ENCODE peak calls at places on chromosomes 13 and 19, in eight cellular contexts. O, T, C, V, I, F, L and W are unnamed samples.

GRCh38 chr19:40582467-40582866 is 5.8 kb downstream of the SHKBP1 start:
- DNase-seq in O (no peak), T (no peak), C (no peak), V (no peak), I (no peak), F (no peak), L (no peak), W (no peak)

GRCh38 chr19:15123900-15124299 is 16.7 kb downstream of the SYDE1 start:
- DNase-seq in O (no peak), T (no peak), C (no peak), V (peak), I (no peak), F (no peak), L (no peak), W (peak)

GRCh38 chr13:48896312-48896711 is 79.4 kb upstream of the FNDC3A start:
- DNase-seq in O (no peak), T (no peak), C (no peak), V (no peak), I (no peak), F (no peak), L (no peak), W (no peak)

GRCh38 chr13:108086678-108087077 is 128.7 kb downstream of the LIG4 start:
- DNase-seq in O (no peak), T (no peak), C (no peak), V (no peak), I (no peak), F (no peak), L (no peak), W (no peak)

GRCh38 chr19:33438987-33439781 is 65.7 kb downstream of the CEBPG start:
- DNase-seq in O (peak), T (no peak), C (no peak), V (no peak), I (no peak), F (peak), L (no peak), W (peak)

GRCh38 chr19:30564551-30565011 is 192.4 kb downstream of the ZNF536 start:
- DNase-seq in O (no peak), T (no peak), C (no peak), V (peak), I (no peak), F (no peak), L (no peak), W (no peak)

GRCh38 chr19:41431426-41432386 is 4.5 kb upstream of the B3GNT8 start:
- DNase-seq in O (no peak), T (no peak), C (no peak), V (no peak), I (no peak), F (peak), L (no peak), W (no peak)

GRCh38 chr19:28838909-28839308 is 374.0 kb downstream of the UQCRFS1 start:
- DNase-seq in O (no peak), T (no peak), C (no peak), V (no peak), I (no peak), F (no peak), L (no peak), W (no peak)

GRCh38 chr19:54266133-54266532 is 9.1 kb upstream of the LILRB5 start:
- DNase-seq in O (peak), T (peak), C (peak), V (peak), I (peak), F (peak), L (peak), W (peak)

GRCh38 chr19:10625003-10625761 is at the start of gene SLC44A2:
- DNase-seq in O (peak), T (peak), C (no peak), V (peak), I (peak), F (peak), L (peak), W (peak)

GRCh38 chr19:48625891-48626327 is 6.6 kb downstream of the SPHK2 start:
- DNase-seq in O (peak), T (no peak), C (no peak), V (no peak), I (no peak), F (peak), L (no peak), W (peak)

GRCh38 chr19:48629297-48629598 is 7.9 kb downstream of the DBP start:
- DNase-seq in O (peak), T (no peak), C (peak), V (no peak), I (no peak), F (peak), L (no peak), W (no peak)

GRCh38 chr19:48627865-48628314 is 8.6 kb downstream of the SPHK2 start:
- DNase-seq in O (peak), T (no peak), C (no peak), V (no peak), I (no peak), F (no peak), L (no peak), W (no peak)

GRCh38 chr19:48628486-48629296 is 8.5 kb downstream of the DBP start:
- DNase-seq in O (peak), T (peak), C (no peak), V (no peak), I (no peak), F (no peak), L (no peak), W (no peak)

DNA sequence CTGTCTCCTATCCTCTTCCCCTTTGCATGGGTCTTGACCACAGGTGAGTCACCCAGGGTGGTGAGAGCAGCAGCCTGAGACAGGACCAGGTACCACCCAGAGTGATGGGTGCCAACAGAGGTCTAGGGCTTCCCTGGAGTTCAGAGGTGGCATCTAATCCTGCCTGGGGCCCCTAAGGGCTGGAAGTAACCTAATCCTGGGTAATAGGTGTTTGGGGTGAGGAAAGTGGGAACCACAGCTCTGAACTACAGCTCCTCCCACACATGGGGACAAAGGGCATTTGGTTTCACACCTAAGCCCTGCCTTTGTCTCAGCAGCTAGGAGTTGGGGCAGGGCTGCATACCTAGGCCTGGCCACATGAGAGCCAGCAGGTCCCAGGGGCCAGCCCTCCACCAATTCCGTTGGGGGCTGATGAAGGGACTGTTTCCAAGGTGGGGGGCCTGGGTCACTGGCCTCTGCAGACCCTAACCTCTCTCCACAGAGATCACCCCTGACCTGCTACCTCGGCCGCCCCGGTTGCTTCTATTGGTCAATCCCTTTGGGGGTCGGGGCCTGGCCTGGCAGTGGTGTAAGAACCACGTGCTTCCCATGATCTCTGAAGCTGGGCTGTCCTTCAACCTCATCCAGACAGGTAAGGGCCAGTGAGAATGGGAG is 8.0 kb downstream of the SPHK2 start:
- DNase-seq in O (peak), T (no peak), C (peak), V (no peak), I (no peak), F (no peak), L (no peak), W (no peak)
- H3K27ac ChIP-seq in O (no peak), T (no peak), C (no peak), V (no peak), I (no peak), F (no peak), L (no peak), W (no peak)

GRCh38 chr13:51772105-51772455 is 31.9 kb downstream of the DHRS12 start:
- DNase-seq in O (no peak), T (no peak), C (no peak), V (no peak), I (no peak), F (no peak), L (no peak), W (no peak)

GRCh38 chr13:51771418-51772104 is 32.4 kb downstream of the DHRS12 start:
- DNase-seq in O (no peak), T (no peak), C (peak), V (no peak), I (no peak), F (no peak), L (no peak), W (peak)

GRCh38 chr13:51769455-51770127 is 34.4 kb downstream of the DHRS12 start:
- DNase-seq in O (peak), T (peak), C (no peak), V (no peak), I (no peak), F (peak), L (peak), W (peak)

GRCh38 chr13:51770160-51770559 is 33.8 kb downstream of the DHRS12 start:
- DNase-seq in O (no peak), T (no peak), C (no peak), V (no peak), I (no peak), F (no peak), L (no peak), W (peak)

GRCh38 chr13:51770681-51771417 is 33.1 kb downstream of the DHRS12 start:
- DNase-seq in O (no peak), T (no peak), C (no peak), V (no peak), I (no peak), F (no peak), L (no peak), W (peak)
- H3K27ac ChIP-seq in O (peak), T (peak), C (no peak), V (peak), I (no peak), F (no peak), L (peak), W (peak)

DNA sequence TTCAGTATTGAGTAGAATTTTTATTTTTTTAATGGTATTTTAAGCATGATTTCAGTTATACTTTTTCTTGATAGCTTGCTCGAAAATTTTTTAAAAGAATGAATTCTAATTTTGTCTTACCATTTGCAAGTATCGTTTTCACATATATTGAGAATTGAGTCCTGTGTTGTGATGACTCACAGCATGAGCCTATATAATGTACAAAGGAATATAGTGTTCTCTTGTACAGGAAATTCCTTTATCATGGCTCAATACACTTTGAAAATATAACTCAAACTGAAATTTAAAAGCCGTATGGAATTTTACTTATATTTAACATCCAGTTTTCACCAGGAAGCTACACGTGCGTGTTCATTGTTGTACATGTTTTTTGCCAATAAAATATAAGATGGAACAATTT is 161.1 kb upstream of the TMTC4 start:
- DNase-seq in O (no peak), T (no peak), C (no peak), V (no peak), I (no peak), F (no peak), L (no peak), W (no peak)
- H3K27ac ChIP-seq in O (no peak), T (no peak), C (no peak), V (no peak), I (no peak), F (no peak), L (no peak), W (no peak)

DNA sequence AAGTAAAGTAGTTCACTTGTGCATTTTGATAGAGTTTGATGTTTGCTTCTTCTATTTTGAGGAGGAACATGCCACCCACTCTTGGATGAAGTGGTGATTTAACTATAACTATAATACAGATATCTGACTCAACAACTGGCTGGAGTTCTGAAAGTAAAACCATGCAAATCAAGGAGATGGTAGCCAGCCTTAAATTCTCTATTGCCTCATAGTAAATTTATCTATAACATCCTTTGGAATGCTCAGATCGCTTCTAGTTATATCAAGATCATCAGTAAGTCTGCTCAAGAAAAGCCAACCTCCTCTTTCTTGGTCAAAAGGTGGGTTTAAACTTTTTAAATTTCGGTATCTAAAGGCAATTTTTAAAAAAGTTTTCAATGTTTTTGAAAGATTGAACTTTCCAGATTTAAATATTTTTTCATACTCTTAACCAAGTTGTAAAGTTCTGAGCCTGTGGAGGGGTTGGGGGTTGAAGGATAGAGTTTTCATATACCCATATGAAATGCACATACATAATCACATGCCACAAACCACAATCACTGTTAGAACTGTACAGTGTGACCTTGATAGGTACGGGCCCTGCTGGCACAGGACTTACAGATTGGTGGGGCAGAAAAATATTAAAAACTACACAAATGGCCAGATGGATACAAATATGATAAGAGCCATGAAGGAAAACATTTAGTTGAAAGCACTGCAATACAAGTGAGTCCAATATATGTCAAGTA is 90.4 kb upstream of the RFC3 start:
- DNase-seq in O (no peak), T (no peak), C (no peak), V (no peak), I (no peak), F (no peak), L (no peak), W (no peak)
- H3K27ac ChIP-seq in O (peak), T (no peak), C (no peak), V (no peak), I (no peak), F (peak), L (peak), W (no peak)

GRCh38 chr19:343941-344624 is 513 bp downstream of the MIER2 start:
- DNase-seq in O (no peak), T (peak), C (no peak), V (no peak), I (peak), F (peak), L (no peak), W (no peak)
- H3K27ac ChIP-seq in O (peak), T (peak), C (peak), V (peak), I (no peak), F (peak), L (peak), W (no peak)

DNA sequence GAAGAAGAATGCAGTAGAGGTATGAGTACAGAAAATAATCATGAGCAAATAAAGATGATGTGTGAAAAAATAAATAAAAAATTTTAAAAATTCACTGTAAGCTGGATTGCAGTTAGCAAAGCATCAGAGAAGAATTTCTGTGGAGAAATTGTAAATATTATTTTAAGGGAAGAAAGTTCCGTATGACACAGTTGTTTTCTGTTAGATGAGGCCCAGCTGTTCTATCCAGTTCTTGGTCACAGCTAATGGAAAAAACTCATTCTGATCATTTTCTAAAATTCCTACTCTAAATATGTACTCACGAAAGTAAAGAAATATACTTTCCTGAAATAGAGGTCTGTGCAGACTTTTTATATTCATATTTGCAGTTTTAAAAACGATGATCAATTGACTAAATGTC is 578.7 kb downstream of the DCT start:
- DNase-seq in O (no peak), T (no peak), C (no peak), V (no peak), I (no peak), F (no peak), L (no peak), W (no peak)
- H3K27ac ChIP-seq in O (no peak), T (no peak), C (no peak), V (no peak), I (no peak), F (no peak), L (no peak), W (no peak)